ENCODE peak calls at places on chromosomes 16 and 17, in six cellular contexts. F, Q, S, E, L and Y are unnamed samples.

GRCh38 chr16:68517606-68518161 is 21.4 kb upstream of the ZFP90 start:
- DNase-seq in F (no peak), Q (no peak), S (no peak), E (no peak), L (no peak), Y (no peak)

GRCh38 chr17:42609182-42609813 is at the start of the genes RETREG3 and TUBG1:
- DNase-seq in F (peak; percentile 99), Q (peak; percentile 99), S (peak; percentile 99), E (peak; percentile 99), L (peak; percentile 99), Y (peak; percentile 99)

GRCh38 chr17:50396261-50397110 is 837 bp downstream of the LRRC59 start:
- DNase-seq in F (peak; percentile 73), Q (peak; percentile 70), S (no peak), E (peak; percentile 76), L (no peak), Y (no peak)

GRCh38 chr17:59361916-59362810 is 30.7 kb downstream of the YPEL2 start:
- DNase-seq in F (no peak), Q (no peak), S (no peak), E (no peak), L (no peak), Y (no peak)

GRCh38 chr17:45034599-45034998 is 16.8 kb downstream of the DCAKD start:
- DNase-seq in F (no peak), Q (no peak), S (no peak), E (no peak), L (no peak), Y (no peak)

GRCh38 chr17:60583008-60583407 is 17.0 kb upstream of the PPM1D start:
- DNase-seq in F (no peak), Q (no peak), S (no peak), E (no peak), L (no peak), Y (no peak)

GRCh38 chr16:89155851-89156739 is 15.5 kb upstream of the CDH15 start:
- DNase-seq in F (no peak), Q (no peak), S (no peak), E (no peak), L (no peak), Y (no peak)

GRCh38 chr17:40932608-40933007 is 4.8 kb downstream of the KRT23 start:
- DNase-seq in F (no peak), Q (no peak), S (no peak), E (no peak), L (no peak), Y (no peak)

GRCh38 chr17:14211246-14211645 is 25.4 kb downstream of the CDRT15 start:
- DNase-seq in F (no peak), Q (no peak), S (no peak), E (no peak), L (no peak), Y (no peak)
- TF ChIP-seq CTCF in F (no peak), Q (no peak), S (no peak), E (no peak), L (no peak), Y (no peak)

DNA sequence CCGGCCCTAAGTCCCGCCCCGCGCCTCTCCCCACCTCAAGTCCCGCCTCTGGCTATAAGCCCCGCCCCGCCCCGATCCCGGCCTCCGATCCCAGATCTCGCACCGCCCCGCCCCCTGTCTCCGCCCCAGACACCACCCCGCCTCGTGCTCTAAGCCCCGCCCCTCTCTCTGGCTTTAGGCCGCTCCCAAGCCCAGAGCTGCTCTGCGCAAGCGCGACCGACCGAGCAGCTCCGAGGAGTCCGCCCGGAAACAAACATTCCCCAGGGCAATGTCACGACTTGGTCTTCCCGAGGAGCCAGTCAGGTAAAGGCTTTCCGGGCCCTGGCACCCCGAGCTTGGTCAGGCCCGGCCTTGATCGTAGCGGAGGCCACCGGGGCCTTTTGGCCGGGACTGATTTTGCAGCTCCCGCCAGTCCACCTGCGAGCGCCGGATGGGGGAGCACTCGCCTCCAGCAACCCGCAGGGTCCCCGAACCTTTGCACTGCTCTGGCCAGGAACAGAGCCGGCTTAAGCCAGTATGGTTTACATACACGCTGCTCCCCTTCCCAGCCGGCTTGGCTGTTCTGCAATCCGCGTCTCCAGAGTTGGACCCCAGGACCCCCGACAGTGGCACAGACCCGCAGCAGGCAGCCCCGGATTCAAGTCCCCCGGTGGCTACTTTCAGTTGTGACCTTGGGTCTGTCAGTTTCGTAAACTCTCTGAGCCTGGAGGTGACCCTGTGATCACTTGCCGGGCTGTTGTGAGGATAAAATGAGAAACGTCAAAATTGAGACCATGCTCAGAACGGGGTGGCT is at the start of gene NUDT7:
- DNase-seq in F (peak; percentile 98), Q (peak; percentile 99), S (peak; percentile 97), E (peak; percentile 99), L (peak; percentile 99), Y (peak; percentile 100)
- TF ChIP-seq CTCF in F (peak; percentile 28), Q (peak; percentile 33), S (peak; percentile 40), E (no peak), L (no peak), Y (no peak)

DNA sequence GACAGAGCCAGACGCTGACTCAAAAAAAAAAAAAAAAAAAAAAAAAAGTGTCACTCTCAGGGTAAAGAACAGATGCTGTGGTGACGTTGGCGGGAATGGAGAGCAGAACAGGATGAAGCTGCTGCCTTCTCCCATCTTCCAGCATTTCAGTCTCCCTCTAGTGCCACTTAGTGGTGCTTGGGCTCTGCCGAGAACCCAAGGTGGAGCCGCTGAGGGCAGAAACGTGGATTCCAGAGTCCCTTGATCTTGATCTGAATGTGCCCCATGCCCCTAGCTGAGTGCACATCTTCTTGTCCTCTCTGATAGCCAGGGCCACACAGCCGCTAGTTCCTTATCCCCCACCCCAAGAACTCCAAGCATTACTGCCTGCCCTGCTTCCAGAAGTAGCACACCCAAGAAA is 43.2 kb upstream of the FA2H start:
- DNase-seq in F (no peak), Q (no peak), S (no peak), E (no peak), L (peak; percentile 31), Y (no peak)
- TF ChIP-seq CTCF in F (no peak), Q (no peak), S (no peak), E (no peak), L (no peak), Y (no peak)

GRCh38 chr16:4477966-4478365 is 1.8 kb downstream of the HMOX2 start:
- DNase-seq in F (peak; percentile 74), Q (no peak), S (no peak), E (no peak), L (no peak), Y (peak; percentile 56)
- TF ChIP-seq CTCF in F (no peak), Q (no peak), S (peak; percentile 32), E (no peak), L (no peak), Y (no peak)

DNA sequence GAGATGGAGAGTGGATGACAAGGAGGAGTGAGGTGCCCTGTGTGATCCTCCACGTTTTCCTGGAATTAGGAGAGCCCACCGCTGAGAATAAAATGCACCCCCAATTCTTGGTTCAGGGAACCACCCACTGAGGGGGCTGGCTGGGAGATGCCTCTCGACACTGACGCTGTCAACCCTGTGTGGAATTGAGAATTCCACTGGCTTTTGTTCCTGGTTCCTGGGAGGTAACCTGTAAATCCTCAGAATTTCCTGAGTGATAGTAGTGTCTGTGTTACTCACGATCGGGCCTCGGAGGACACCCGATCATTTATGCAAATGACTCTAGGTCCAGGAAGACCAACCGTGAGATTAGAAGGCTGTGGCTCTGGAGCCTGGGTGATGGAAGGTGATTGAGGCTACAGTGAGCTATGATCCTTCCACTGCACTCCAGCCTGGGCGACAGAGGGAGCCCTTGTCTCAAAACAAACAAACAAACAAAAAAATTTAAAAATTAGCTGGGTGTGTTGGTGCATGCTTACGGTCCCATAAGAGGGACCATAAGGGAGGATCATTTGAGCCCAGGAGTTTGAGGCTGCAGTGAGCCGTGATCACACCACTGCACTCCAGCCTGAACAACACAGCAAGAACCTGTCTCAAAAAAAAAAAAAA is 11.7 kb upstream of the PRPSAP1 start:
- DNase-seq in F (no peak), Q (no peak), S (no peak), E (no peak), L (no peak), Y (no peak)
- TF ChIP-seq CTCF in F (no peak), Q (no peak), S (peak; percentile 27), E (no peak), L (no peak), Y (no peak)

GRCh38 chr16:23742761-23743160 is 12.1 kb upstream of the CHP2 start:
- DNase-seq in F (no peak), Q (no peak), S (no peak), E (no peak), L (no peak), Y (no peak)
- TF ChIP-seq CTCF in F (no peak), Q (no peak), S (no peak), E (no peak), L (no peak), Y (no peak)

GRCh38 chr16:48441106-48441505 is 55.9 kb upstream of the SIAH1 start:
- DNase-seq in F (no peak), Q (no peak), S (no peak), E (no peak), L (no peak), Y (no peak)

GRCh38 chr16:48441863-48442279 is 56.7 kb upstream of the SIAH1 start:
- DNase-seq in F (no peak), Q (no peak), S (no peak), E (no peak), L (no peak), Y (no peak)

GRCh38 chr16:48444574-48444973 is 59.4 kb upstream of the SIAH1 start:
- DNase-seq in F (peak; percentile 79), Q (no peak), S (no peak), E (no peak), L (no peak), Y (no peak)

GRCh38 chr16:48445782-48446533 is 60.7 kb upstream of the SIAH1 start:
- DNase-seq in F (no peak), Q (no peak), S (no peak), E (no peak), L (no peak), Y (no peak)

GRCh38 chr16:48442379-48442778 is 57.2 kb upstream of the SIAH1 start:
- DNase-seq in F (no peak), Q (no peak), S (no peak), E (no peak), L (no peak), Y (no peak)
- TF ChIP-seq CTCF in F (no peak), Q (no peak), S (no peak), E (no peak), L (no peak), Y (no peak)

DNA sequence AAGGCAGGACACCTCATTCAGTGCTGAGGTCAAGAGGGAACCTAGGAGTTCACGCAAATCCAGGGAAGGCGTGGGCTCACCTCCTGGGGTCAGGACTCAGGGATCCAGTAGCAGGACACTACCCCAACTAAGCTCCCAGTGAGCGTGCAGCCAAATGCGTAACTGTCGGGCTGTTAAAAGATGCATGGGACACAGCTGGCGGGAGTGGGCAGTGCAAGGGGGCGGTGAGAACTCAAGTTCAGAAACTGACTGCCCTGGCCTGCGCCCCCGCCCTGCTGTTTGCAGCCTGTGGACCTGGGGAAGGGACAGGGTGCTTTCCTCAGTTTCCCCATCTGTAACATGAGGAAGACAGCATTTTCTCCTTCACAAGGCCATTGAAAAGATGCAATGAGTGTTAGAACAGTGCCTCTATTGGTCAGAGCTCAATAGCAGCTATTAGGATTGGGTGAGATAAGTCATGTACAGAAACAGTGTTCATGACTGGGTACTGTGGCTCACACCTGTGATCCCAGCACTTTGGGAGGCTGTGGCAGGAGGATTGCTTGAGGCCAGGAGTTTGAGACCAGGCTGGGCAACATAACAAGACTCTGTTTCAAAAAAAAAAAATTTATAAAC is 20.2 kb downstream of the CDIPT start:
- DNase-seq in F (no peak), Q (no peak), S (no peak), E (no peak), L (no peak), Y (no peak)
- TF ChIP-seq CTCF in F (no peak), Q (no peak), S (no peak), E (no peak), L (no peak), Y (no peak)